ENCODE peak calls at places on chromosomes 3 and 15, in nine cellular contexts. Z, Y, I, Q, R, P, J, T and A are unnamed samples. For H3K4me1, the result is how much of the 10 kb centered on the place peaks cover.

GRCh38 chr15:79091204-79091867 is 756 bp upstream of the RASGRF1 start:
- DNase-seq in Z (peak), Y (peak), I (no peak), Q (peak), R (peak), P (peak), J (peak), T (no peak), A (no peak)

GRCh38 chr3:41419809-41420208 is 220.5 kb downstream of the CTNNB1 start:
- DNase-seq in Z (no peak), Y (no peak), I (no peak), Q (no peak), R (no peak), P (no peak), J (no peak), T (no peak), A (no peak)

GRCh38 chr3:143000525-143000924 is 845 bp upstream of the U2SURP start:
- DNase-seq in Z (no peak), Y (peak), I (peak), Q (peak), R (peak), P (peak), J (no peak), T (no peak), A (no peak)

GRCh38 chr3:44000586-44000985 is 241.1 kb upstream of the TOPAZ1 start:
- DNase-seq in Z (no peak), Y (peak), I (peak), Q (no peak), R (peak), P (no peak), J (no peak), T (peak), A (no peak)

GRCh38 chr3:181623924-181624694 is 87.6 kb upstream of the SOX2 start:
- DNase-seq in Z (no peak), Y (peak), I (peak), Q (peak), R (peak), P (no peak), J (no peak), T (no peak), A (peak)

GRCh38 chr3:14503706-14504065 is 36.5 kb downstream of the GRIP2 start:
- DNase-seq in Z (no peak), Y (no peak), I (no peak), Q (no peak), R (no peak), P (no peak), J (no peak), T (no peak), A (no peak)

GRCh38 chr3:57544181-57545125 is at the start of gene DNAH12:
- DNase-seq in Z (peak), Y (peak), I (peak), Q (peak), R (peak), P (no peak), J (peak), T (peak), A (no peak)

GRCh38 chr3:94615275-94616065 is 552.6 kb downstream of the NSUN3 start:
- DNase-seq in Z (no peak), Y (peak), I (no peak), Q (no peak), R (no peak), P (no peak), J (no peak), T (no peak), A (peak)

GRCh38 chr3:164401923-164402322 is 676.4 kb downstream of the SI start:
- DNase-seq in Z (no peak), Y (no peak), I (no peak), Q (no peak), R (no peak), P (no peak), J (no peak), T (no peak), A (no peak)

GRCh38 chr15:38886315-38887163 is 321.9 kb upstream of the RASGRP1 start:
- DNase-seq in Z (no peak), Y (peak), I (no peak), Q (no peak), R (peak), P (peak), J (no peak), T (no peak), A (no peak)

GRCh38 chr15:60840703-60841411 is 361.9 kb upstream of the ICE2 start:
- DNase-seq in Z (no peak), Y (no peak), I (no peak), Q (peak), R (no peak), P (no peak), J (no peak), T (no peak), A (no peak)

GRCh38 chr3:151356791-151357460 is 27.6 kb upstream of the P2RY13 start:
- DNase-seq in Z (no peak), Y (peak), I (no peak), Q (no peak), R (no peak), P (peak), J (no peak), T (no peak), A (no peak)

GRCh38 chr3:162586591-162586990 is 1090.0 kb downstream of the OTOL1 start:
- DNase-seq in Z (no peak), Y (no peak), I (no peak), Q (no peak), R (no peak), P (peak), J (no peak), T (no peak), A (no peak)

GRCh38 chr3:8458711-8459110 is 42.9 kb upstream of the LMCD1 start:
- DNase-seq in Z (no peak), Y (peak), I (no peak), Q (no peak), R (peak), P (peak), J (no peak), T (no peak), A (no peak)

GRCh38 chr15:31202953-31203352 is 101.4 kb upstream of the TRPM1 start:
- DNase-seq in Z (no peak), Y (no peak), I (no peak), Q (no peak), R (no peak), P (no peak), J (no peak), T (peak), A (no peak)

GRCh38 chr3:4978966-4979400 is 254 bp upstream of the BHLHE40 start:
- DNase-seq in Z (no peak), Y (peak), I (peak), Q (peak), R (peak), P (peak), J (no peak), T (peak), A (no peak)

GRCh38 chr3:29453278-29453961 is 172.5 kb downstream of the RBMS3 start:
- DNase-seq in Z (no peak), Y (no peak), I (no peak), Q (no peak), R (no peak), P (no peak), J (no peak), T (no peak), A (no peak)

GRCh38 chr3:13346481-13347389 is 73.4 kb downstream of the NUP210 start:
- DNase-seq in Z (no peak), Y (no peak), I (no peak), Q (peak), R (no peak), P (no peak), J (peak), T (no peak), A (no peak)

GRCh38 chr3:13347390-13347966 is 72.6 kb downstream of the NUP210 start:
- DNase-seq in Z (no peak), Y (no peak), I (no peak), Q (peak), R (peak), P (peak), J (peak), T (no peak), A (no peak)

GRCh38 chr3:13349823-13350222 is 70.3 kb downstream of the NUP210 start:
- DNase-seq in Z (peak), Y (no peak), I (no peak), Q (peak), R (no peak), P (no peak), J (no peak), T (no peak), A (no peak)

GRCh38 chr3:13348100-13348499 is 72.0 kb downstream of the NUP210 start:
- DNase-seq in Z (no peak), Y (no peak), I (no peak), Q (no peak), R (no peak), P (no peak), J (no peak), T (no peak), A (no peak)

GRCh38 chr3:13348671-13349396 is 71.3 kb downstream of the NUP210 start:
- DNase-seq in Z (no peak), Y (peak), I (no peak), Q (peak), R (no peak), P (peak), J (no peak), T (no peak), A (no peak)
- H3K4me2 ChIP-seq in Z (no peak), Y (no peak), I (no peak), Q (peak), R (no peak), P (no peak), J (peak), T (no peak), A (no peak)

GRCh38 chr3:72962317-72962716 is 34.3 kb upstream of the PPP4R2 start:
- DNase-seq in Z (no peak), Y (no peak), I (no peak), Q (no peak), R (no peak), P (no peak), J (no peak), T (no peak), A (no peak)

GRCh38 chr3:72957303-72957702 is 39.3 kb upstream of the PPP4R2 start:
- DNase-seq in Z (peak), Y (no peak), I (no peak), Q (peak), R (no peak), P (no peak), J (no peak), T (no peak), A (no peak)

GRCh38 chr3:72959336-72959735 is 37.3 kb upstream of the PPP4R2 start:
- DNase-seq in Z (no peak), Y (no peak), I (no peak), Q (no peak), R (no peak), P (no peak), J (no peak), T (no peak), A (no peak)

GRCh38 chr3:72961766-72962165 is 34.8 kb upstream of the PPP4R2 start:
- DNase-seq in Z (no peak), Y (no peak), I (no peak), Q (no peak), R (no peak), P (no peak), J (no peak), T (no peak), A (no peak)

DNA sequence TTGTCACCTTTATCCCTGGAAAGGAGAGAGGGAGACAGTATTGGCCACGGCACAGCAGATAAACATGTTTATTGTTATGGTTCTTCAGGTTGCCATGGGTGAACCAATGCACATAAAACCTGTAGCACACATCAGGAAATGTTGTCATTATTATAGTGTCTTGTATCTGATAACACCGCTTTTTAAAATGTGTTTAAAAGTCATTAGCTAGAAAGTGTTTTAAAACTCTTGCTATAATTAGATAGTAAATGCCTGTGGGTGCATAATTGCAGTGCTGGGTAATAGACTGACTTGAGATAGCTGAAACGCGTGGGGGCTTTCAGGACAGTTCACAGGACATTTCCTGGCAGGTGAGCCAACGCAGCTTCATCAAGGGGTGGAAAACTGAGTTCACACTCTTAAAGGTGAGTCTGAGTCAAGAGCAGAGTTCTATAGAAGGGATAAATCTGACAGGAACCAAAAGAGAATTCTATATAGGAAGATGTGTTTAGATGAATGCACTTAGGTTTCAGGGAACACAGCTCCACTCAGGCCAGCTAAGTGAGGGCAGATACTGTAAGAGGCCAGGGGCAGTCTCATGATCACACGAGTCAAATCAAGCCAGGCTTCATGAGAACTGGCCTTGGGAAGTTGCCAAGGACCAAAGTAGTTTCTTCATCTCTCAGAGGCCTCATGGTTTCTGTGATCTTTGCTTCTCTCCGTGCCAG is 35.6 kb upstream of the PPP4R2 start:
- DNase-seq in Z (no peak), Y (peak), I (peak), Q (no peak), R (peak), P (peak), J (no peak), T (no peak), A (no peak)
- H2AFZ ChIP-seq in Z (no peak), Y (no peak), I (no peak), Q (no peak), R (no peak), P (no peak), J (no peak), T (no peak), A (no peak)

GRCh38 chr15:77582763-77583162 is 49.9 kb downstream of the LINGO1 start:
- DNase-seq in Z (no peak), Y (no peak), I (no peak), Q (no peak), R (no peak), P (no peak), J (no peak), T (no peak), A (no peak)

GRCh38 chr15:77584201-77584600 is 48.5 kb downstream of the LINGO1 start:
- DNase-seq in Z (no peak), Y (no peak), I (no peak), Q (peak), R (no peak), P (no peak), J (no peak), T (peak), A (no peak)

GRCh38 chr15:77579498-77580188 is 53.1 kb downstream of the LINGO1 start:
- DNase-seq in Z (no peak), Y (no peak), I (no peak), Q (no peak), R (no peak), P (no peak), J (no peak), T (no peak), A (no peak)

GRCh38 chr15:77580991-77581682 is 51.6 kb downstream of the LINGO1 start:
- DNase-seq in Z (no peak), Y (peak), I (no peak), Q (no peak), R (peak), P (no peak), J (no peak), T (no peak), A (no peak)

DNA sequence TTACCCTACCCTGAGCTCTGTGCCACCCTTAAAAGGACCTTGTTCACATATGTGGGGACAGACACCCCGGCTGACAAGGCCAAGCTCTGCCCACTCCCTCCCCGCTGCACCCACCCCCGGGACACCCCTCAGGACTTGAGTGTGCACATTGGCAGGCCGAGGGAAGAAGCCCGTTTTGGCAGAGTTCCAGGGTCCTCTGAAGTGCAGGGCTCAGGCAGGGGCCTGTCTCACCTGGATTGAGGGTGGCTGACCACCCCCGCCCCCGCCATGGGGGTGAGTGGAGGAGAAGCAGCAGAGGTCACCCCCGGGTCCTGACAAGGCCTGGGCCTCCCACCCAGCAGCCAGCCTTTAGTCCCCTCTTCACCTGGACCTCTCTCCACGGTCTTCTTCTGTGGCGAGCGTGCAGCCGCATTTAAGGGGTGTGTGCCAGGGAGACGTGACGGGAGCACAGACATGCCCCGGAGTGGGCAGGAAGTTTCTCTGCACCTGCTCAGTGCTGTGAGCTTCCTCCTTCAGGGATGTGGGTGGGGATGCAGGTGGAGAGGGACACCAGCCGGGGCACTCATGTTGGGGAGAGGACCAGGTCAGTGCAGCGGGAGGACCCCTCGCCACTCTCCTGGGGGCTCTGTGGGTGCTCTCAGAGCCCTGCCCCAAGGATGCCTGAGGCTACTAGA is 50.7 kb downstream of the LINGO1 start:
- DNase-seq in Z (no peak), Y (no peak), I (no peak), Q (no peak), R (no peak), P (no peak), J (no peak), T (no peak), A (no peak)
- H3K4me1 ChIP-seq in Z (under half), Y (under half), I (under half), Q (under half), R (under half), P (under half), J (under half), T (under half), A (under half)

GRCh38 chr3:83523470-83524073 is 1435.2 kb upstream of the CADM2 start:
- DNase-seq in Z (peak), Y (peak), I (peak), Q (peak), R (peak), P (no peak), J (peak), T (peak), A (peak)
- H3K4me2 ChIP-seq in Z (no peak), Y (no peak), I (no peak), Q (no peak), R (no peak), P (no peak), J (no peak), T (no peak), A (no peak)

GRCh38 chr3:127747066-127747465 is 74.3 kb downstream of the ABTB1 start:
- DNase-seq in Z (no peak), Y (no peak), I (no peak), Q (no peak), R (no peak), P (no peak), J (no peak), T (no peak), A (no peak)
- H2AFZ ChIP-seq in Z (no peak), Y (no peak), I (no peak), Q (no peak), R (no peak), P (no peak), J (no peak), T (no peak), A (no peak)